ENCODE peak calls at places on chromosomes 2 and 18, in nine cellular contexts. M is H7; G is right atrium auricular region; K is fibroblast of mammary gland; I is PC-3; F is naive thymus-derived CD4-positive, alpha-beta T cell; N is stomach; T is fibroblast of the aortic adventitia; X is astrocyte of the spinal cord. P is an unnamed sample.

GRCh38 chr2:39375917-39376316 is 61.2 kb downstream of the MAP4K3 start:
- DNase-seq in M (no peak), G (no peak), K (no peak), I (no peak), F (no peak), N (no peak), T (no peak), X (no peak), P (no peak)

GRCh38 chr18:29925566-29925965 is 1117.0 kb downstream of the DSC3 start:
- DNase-seq in M (no peak), G (no peak), K (no peak), I (no peak), F (no peak), N (no peak), T (no peak), X (no peak), P (no peak)

GRCh38 chr2:148989882-148990493 is 48.5 kb upstream of the LYPD6B start:
- DNase-seq in M (peak; percentile 68), G (no peak), K (peak; percentile 84), I (peak; percentile 87), F (peak; percentile 65), N (peak; percentile 59), T (peak; percentile 89), X (peak; percentile 82), P (peak; percentile 36)

GRCh38 chr2:38465789-38466127 is 88.7 kb upstream of the ATL2 start:
- DNase-seq in M (peak; percentile 85), G (no peak), K (peak; percentile 29), I (peak; percentile 63), F (peak; percentile 15), N (peak; percentile 55), T (no peak), X (peak; percentile 33), P (no peak)

GRCh38 chr2:84905181-84906107 is at the start of gene TMSB10:
- DNase-seq in M (peak; percentile 92), G (peak; percentile 93), K (peak; percentile 73), I (peak; percentile 87), F (peak; percentile 96), N (peak; percentile 89), T (peak; percentile 81), X (peak; percentile 89), P (peak; percentile 60)

GRCh38 chr2:174967693-174968260 is 37.4 kb downstream of the CHN1 start:
- DNase-seq in M (no peak), G (no peak), K (peak; percentile 36), I (no peak), F (no peak), N (no peak), T (peak; percentile 54), X (no peak), P (no peak)

GRCh38 chr2:201223089-201224073 is 37.0 kb upstream of the CASP8 start:
- DNase-seq in M (no peak), G (no peak), K (no peak), I (no peak), F (no peak), N (no peak), T (no peak), X (no peak), P (no peak)

GRCh38 chr18:31042391-31043181 is at the start of gene DSC3:
- DNase-seq in M (peak; percentile 82), G (no peak), K (no peak), I (peak; percentile 61), F (no peak), N (no peak), T (no peak), X (peak; percentile 17), P (no peak)

GRCh38 chr2:140687825-140688224 is 1443.0 kb downstream of the LRP1B start:
- DNase-seq in M (no peak), G (no peak), K (no peak), I (no peak), F (no peak), N (no peak), T (no peak), X (no peak), P (no peak)

GRCh38 chr2:8234757-8235374 is 447.0 kb upstream of the ID2 start:
- DNase-seq in M (no peak), G (no peak), K (no peak), I (no peak), F (no peak), N (no peak), T (no peak), X (no peak), P (peak; percentile 27)

GRCh38 chr2:73112026-73112912 is 479 bp downstream of the RAB11FIP5 start:
- DNase-seq in M (peak; percentile 77), G (no peak), K (peak; percentile 29), I (peak; percentile 36), F (peak; percentile 37), N (peak; percentile 38), T (no peak), X (peak; percentile 36), P (no peak)

GRCh38 chr2:238562446-238562845 is 135.7 kb downstream of the ASB1 start:
- DNase-seq in M (peak; percentile 53), G (no peak), K (no peak), I (no peak), F (no peak), N (no peak), T (no peak), X (no peak), P (no peak)

GRCh38 chr18:34707670-34708069 is 2.4 kb upstream of the DTNA start:
- DNase-seq in M (no peak), G (peak; percentile 74), K (peak; percentile 95), I (peak; percentile 83), F (no peak), N (no peak), T (peak; percentile 97), X (peak; percentile 93), P (peak; percentile 77)

GRCh38 chr2:71129114-71129890 is 727 bp downstream of the MCEE start:
- DNase-seq in M (no peak), G (no peak), K (no peak), I (peak; percentile 45), F (no peak), N (no peak), T (peak; percentile 15), X (peak; percentile 10), P (no peak)

GRCh38 chr18:9594782-9595181 is 19.6 kb downstream of the PPP4R1 start:
- DNase-seq in M (no peak), G (no peak), K (peak; percentile 41), I (peak; percentile 43), F (no peak), N (no peak), T (no peak), X (no peak), P (no peak)

GRCh38 chr2:2639251-2640139 is 308.4 kb upstream of the MYT1L start:
- DNase-seq in M (no peak), G (peak; percentile 46), K (no peak), I (no peak), F (no peak), N (no peak), T (no peak), X (no peak), P (no peak)

GRCh38 chr2:227780981-227781630 is 32.5 kb upstream of the CCL20 start:
- DNase-seq in M (no peak), G (peak; percentile 57), K (no peak), I (no peak), F (no peak), N (peak; percentile 47), T (no peak), X (no peak), P (no peak)

GRCh38 chr2:240225660-240226475 is 85.4 kb upstream of the OTOS start:
- DNase-seq in M (no peak), G (no peak), K (no peak), I (peak; percentile 29), F (no peak), N (peak; percentile 8), T (no peak), X (no peak), P (no peak)

GRCh38 chr18:37403100-37403781 is 162.4 kb downstream of the CELF4 start:
- DNase-seq in M (peak; percentile 67), G (peak; percentile 66), K (peak; percentile 77), I (peak; percentile 17), F (no peak), N (no peak), T (peak; percentile 43), X (peak; percentile 23), P (peak; percentile 59)

GRCh38 chr2:119338826-119339561 is 27.6 kb downstream of the C2orf76 start:
- DNase-seq in M (no peak), G (no peak), K (no peak), I (no peak), F (peak; percentile 37), N (no peak), T (no peak), X (no peak), P (no peak)

GRCh38 chr2:159229476-159230144 is 56.9 kb downstream of the WDSUB1 start:
- DNase-seq in M (no peak), G (no peak), K (no peak), I (no peak), F (no peak), N (no peak), T (no peak), X (no peak), P (no peak)

GRCh38 chr2:100422320-100422719 is 4.9 kb upstream of the CHST10 start:
- DNase-seq in M (peak; percentile 81), G (no peak), K (peak; percentile 44), I (peak; percentile 63), F (no peak), N (no peak), T (peak; percentile 34), X (peak; percentile 33), P (no peak)

DNA sequence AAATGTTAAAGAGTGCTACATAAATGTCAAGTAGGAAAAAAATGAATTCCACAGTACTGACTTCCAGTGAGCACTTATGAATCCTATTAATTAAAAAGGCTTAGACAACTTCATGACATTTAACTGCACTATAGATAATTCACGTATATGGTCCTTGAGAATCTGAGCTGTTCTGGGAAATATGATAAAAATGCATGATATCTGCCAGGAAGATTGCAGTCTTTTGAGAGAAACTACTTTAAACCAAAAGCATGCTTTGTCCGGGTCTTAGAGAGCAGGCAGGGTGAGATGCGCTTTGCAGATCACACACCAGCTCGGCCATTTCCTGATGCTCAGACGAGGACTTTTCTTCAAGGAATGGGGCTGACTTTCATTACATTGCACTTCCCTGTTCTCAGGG is 42.6 kb downstream of the CMPK2 start:
- DNase-seq in M (no peak), G (no peak), K (peak; percentile 28), I (no peak), F (no peak), N (no peak), T (peak; percentile 55), X (peak; percentile 12), P (no peak)
- H3K4me3 ChIP-seq in M (no peak overlapping the region), G (no peak overlapping the region), K (no peak overlapping the region), I (no peak overlapping the region), F (no peak overlapping the region), N (no peak overlapping the region), T (no peak overlapping the region), X (no peak overlapping the region), P (no peak overlapping the region)

GRCh38 chr2:9756692-9757250 is 86.5 kb upstream of the TAF1B start:
- DNase-seq in M (no peak), G (no peak), K (no peak), I (no peak), F (no peak), N (no peak), T (no peak), X (no peak), P (no peak)
- H3K4me3 ChIP-seq in M (no peak overlapping the region), G (no peak overlapping the region), K (no peak overlapping the region), I (no peak overlapping the region), F (no peak overlapping the region), N (no peak overlapping the region), T (no peak overlapping the region), X (no peak overlapping the region), P (no peak overlapping the region)

GRCh38 chr2:169469952-169470572 is 9.2 kb upstream of the BBS5 start:
- DNase-seq in M (no peak), G (no peak), K (no peak), I (no peak), F (no peak), N (no peak), T (no peak), X (no peak), P (no peak)
- H3K4me3 ChIP-seq in M (no peak overlapping the region), G (no peak overlapping the region), K (no peak overlapping the region), I (no peak overlapping the region), F (no peak overlapping the region), N (no peak overlapping the region), T (no peak overlapping the region), X (no peak overlapping the region), P (no peak overlapping the region)

GRCh38 chr2:105393373-105394055 is 5.3 kb downstream of the FHL2 start:
- DNase-seq in M (no peak), G (peak; percentile 66), K (peak; percentile 89), I (no peak), F (no peak), N (no peak), T (peak; percentile 96), X (peak; percentile 87), P (no peak)
- H3K4me3 ChIP-seq in M (no peak overlapping the region), G (no peak overlapping the region), K (no peak overlapping the region), I (no peak overlapping the region), F (no peak overlapping the region), N (no peak overlapping the region), T (peak overlapping the region; percentile 40), X (no peak overlapping the region), P (no peak overlapping the region)